ENCODE peak calls at places on chromosomes 3 and 15, in nine cellular contexts. A, O, W, K, Y, M, L, D and C are unnamed samples.

GRCh38 chr3:16147226-16147625 is 27.3 kb upstream of the GALNT15 start:
- DNase-seq in W (no peak), Y (no peak), K (no peak), A (no peak), L (no peak), D (no peak), M (no peak), O (no peak), C (no peak)

GRCh38 chr3:89467886-89468479 is 360.6 kb downstream of the EPHA3 start:
- DNase-seq in D (peak; percentile 12), O (no peak), M (no peak), A (no peak), L (no peak), W (no peak), Y (no peak), K (no peak), C (peak; percentile 10)

GRCh38 chr15:74616996-74617395 is 1.4 kb downstream of the CLK3 start:
- DNase-seq in Y (no peak), K (no peak), W (no peak), A (no peak), L (no peak), D (no peak), O (no peak), M (no peak), C (no peak)

GRCh38 chr3:106827515-106828213 is 549.6 kb upstream of the CCDC54 start:
- DNase-seq in W (no peak), L (no peak), D (no peak), K (no peak), A (no peak), Y (no peak), M (no peak), O (no peak), C (no peak)

GRCh38 chr3:42019144-42019952 is 57.4 kb upstream of the ULK4 start:
- DNase-seq in W (no peak), M (no peak), D (no peak), O (no peak), L (no peak), A (peak; percentile 45), K (no peak), Y (no peak), C (no peak)

GRCh38 chr3:62414786-62415185 is 41.4 kb upstream of the FEZF2 start:
- DNase-seq in K (no peak), M (no peak), W (no peak), L (no peak), O (no peak), A (no peak), D (no peak), Y (no peak), C (peak; percentile 60)

GRCh38 chr15:64112077-64112772 is 16.4 kb downstream of the SNX1 start:
- DNase-seq in O (no peak), M (no peak), A (no peak), L (no peak), Y (peak; percentile 11), K (no peak), W (no peak), D (no peak), C (no peak)

GRCh38 chr15:101244039-101244781 is 7.6 kb downstream of the CHSY1 start:
- DNase-seq in A (no peak), W (no peak), Y (no peak), O (no peak), L (no peak), M (no peak), D (no peak), K (no peak), C (no peak)

GRCh38 chr15:67955256-67955655 is 98.9 kb upstream of the PIAS1 start:
- DNase-seq in Y (no peak), K (no peak), D (no peak), O (no peak), L (no peak), M (no peak), A (no peak), W (no peak), C (no peak)

GRCh38 chr3:4848176-4848575 is 131.1 kb upstream of the BHLHE40 start:
- DNase-seq in O (no peak), W (no peak), L (no peak), D (no peak), Y (no peak), A (no peak), M (no peak), K (no peak), C (no peak)

GRCh38 chr15:91065505-91065904 is 34.6 kb upstream of the SV2B start:
- DNase-seq in A (no peak), D (no peak), M (no peak), Y (no peak), O (no peak), K (no peak), W (no peak), L (no peak), C (no peak)

GRCh38 chr15:39145854-39146253 is 435.0 kb upstream of the THBS1 start:
- DNase-seq in Y (no peak), K (no peak), L (no peak), M (no peak), W (no peak), D (no peak), A (peak; percentile 41), O (no peak), C (no peak)

GRCh38 chr3:172138792-172139507 is 99.6 kb downstream of the FNDC3B start:
- DNase-seq in O (no peak), D (peak; percentile 63), L (no peak), M (no peak), W (no peak), K (no peak), Y (no peak), A (peak; percentile 65), C (no peak)

GRCh38 chr3:149393355-149394165 is 16.1 kb upstream of the TM4SF1 start:
- DNase-seq in K (peak; percentile 82), O (no peak), Y (no peak), M (no peak), D (peak; percentile 82), A (peak; percentile 94), W (peak; percentile 62), L (no peak), C (peak; percentile 72)

GRCh38 chr3:27666708-27667107 is 55.4 kb downstream of the EOMES start:
- DNase-seq in D (peak; percentile 72), K (no peak), W (no peak), Y (no peak), A (peak; percentile 56), M (no peak), L (no peak), O (no peak), C (peak; percentile 71)

GRCh38 chr3:119647843-119648575 is 12.4 kb downstream of the POPDC2 start:
- DNase-seq in K (no peak), M (no peak), D (no peak), A (peak; percentile 24), Y (no peak), L (no peak), W (no peak), O (no peak), C (no peak)

GRCh38 chr15:26773485-26773877 is 615 bp upstream of the GABRB3 start:
- DNase-seq in Y (no peak), O (no peak), K (peak; percentile 89), D (no peak), M (no peak), L (no peak), W (no peak), A (no peak), C (peak; percentile 64)

GRCh38 chr15:57496946-57497944 is 94.5 kb upstream of the MYZAP start:
- DNase-seq in Y (peak; percentile 31), O (no peak), A (no peak), L (no peak), D (no peak), M (no peak), K (no peak), W (no peak), C (no peak)

GRCh38 chr3:114872588-114872987 is 274.5 kb downstream of the ZBTB20 start:
- DNase-seq in L (no peak), D (no peak), W (no peak), K (no peak), O (no peak), Y (no peak), A (no peak), M (no peak), C (no peak)

GRCh38 chr3:114089675-114090074 is 33.1 kb downstream of the QTRT2 start:
- DNase-seq in Y (no peak), K (no peak), D (no peak), A (no peak), M (no peak), L (no peak), O (no peak), W (no peak), C (no peak)

GRCh38 chr3:1087066-1087555 is 5.7 kb upstream of the CNTN6 start:
- DNase-seq in K (no peak), A (no peak), Y (no peak), D (peak; percentile 74), L (no peak), M (no peak), W (peak; percentile 3), O (no peak), C (no peak)

GRCh38 chr15:65829150-65829764 is 37.2 kb upstream of the DENND4A start:
- DNase-seq in L (peak; percentile 22), D (peak; percentile 17), Y (peak; percentile 28), M (no peak), O (no peak), K (peak; percentile 45), W (peak; percentile 39), A (peak; percentile 68), C (peak; percentile 29)

GRCh38 chr3:54531741-54532140 is 396.1 kb downstream of the LRTM1 start:
- DNase-seq in K (no peak), M (no peak), O (no peak), A (no peak), Y (no peak), L (no peak), D (no peak), W (no peak), C (no peak)

GRCh38 chr3:11641316-11641682 is 2.4 kb downstream of the VGLL4 start:
- DNase-seq in M (no peak), A (no peak), L (no peak), D (no peak), O (no peak), K (no peak), Y (no peak), W (no peak), C (no peak)

GRCh38 chr3:103365467-103365866 is 930.7 kb downstream of the ZPLD1 start:
- DNase-seq in O (no peak), Y (no peak), M (no peak), W (no peak), K (no peak), A (no peak), L (no peak), D (no peak), C (no peak)

GRCh38 chr3:126313166-126313565 is 44.0 kb downstream of the KLF15 start:
- DNase-seq in A (no peak), L (no peak), D (no peak), O (no peak), Y (no peak), W (no peak), K (no peak), M (no peak), C (no peak)

GRCh38 chr3:3589715-3590130 is 209.5 kb upstream of the LRRN1 start:
- DNase-seq in O (no peak), M (no peak), D (no peak), Y (no peak), L (no peak), K (no peak), A (no peak), W (no peak), C (no peak)

GRCh38 chr15:63023351-63023945 is 19.1 kb upstream of the TPM1 start:
- DNase-seq in A (no peak), Y (no peak), D (no peak), L (no peak), K (no peak), O (peak; percentile 87), M (no peak), W (no peak), C (no peak)

GRCh38 chr3:37935756-37936666 is 54.6 kb upstream of the VILL start:
- DNase-seq in A (peak; percentile 87), D (peak; percentile 32), Y (peak; percentile 40), L (no peak), O (peak; percentile 98), K (no peak), M (no peak), W (peak; percentile 67), C (no peak)

GRCh38 chr15:66997212-66997611 is 68.2 kb upstream of the SMAD3 start:
- DNase-seq in K (no peak), L (no peak), M (no peak), D (no peak), Y (no peak), O (peak; percentile 95), W (peak; percentile 49), A (no peak), C (no peak)

GRCh38 chr3:153166206-153166605 is 4.2 kb downstream of the RAP2B start:
- DNase-seq in K (no peak), D (no peak), W (no peak), M (no peak), A (peak; percentile 71), L (peak; percentile 28), O (no peak), Y (no peak), C (no peak)